ENCODE peak calls at places on chromosomes 13 and 19, in nine cellular contexts. E is stimulated activated CD4-positive, alpha-beta T cell treated with anti-CD3 and anti-CD28 coated beads, Interleukin-4, amount 100 ng/mL, for 24 hours; B is nucleus accumbens; N is NCI-H1105; L is breast epithelium; X is T-helper 9 cell; O is RWPE1; P is activated CD4-positive, alpha-beta T cell treated with anti-CD3 and anti-CD28 coated beads for 48 hours; G is hepatocyte. F is an unnamed sample.

GRCh38 chr19:14166448-14166847 is 30.1 kb upstream of the ASF1B start:
- DNase-seq in E (no peak), B (no peak), N (no peak), L (no peak), X (no peak), O (no peak), P (no peak), G (no peak), F (no peak)

GRCh38 chr19:24033962-24034342 is 53.0 kb upstream of the ZNF254 start:
- DNase-seq in E (peak), B (peak), N (peak), L (peak), X (peak), O (peak), P (peak), G (peak), F (peak)

GRCh38 chr19:2589441-2589840 is 113.1 kb downstream of the GNG7 start:
- DNase-seq in E (no peak), B (peak), N (no peak), L (no peak), X (no peak), O (no peak), P (no peak), G (no peak), F (no peak)

GRCh38 chr19:10214784-10215183 is 16.3 kb downstream of the S1PR2 start:
- DNase-seq in E (no peak), B (no peak), N (no peak), L (no peak), X (no peak), O (peak), P (no peak), G (no peak), F (peak)

GRCh38 chr13:43981091-43981490 is 101.4 kb downstream of the LACC1 start:
- DNase-seq in E (no peak), B (no peak), N (no peak), L (no peak), X (no peak), O (no peak), P (no peak), G (no peak), F (no peak)

GRCh38 chr13:112078216-112078615 is 11.3 kb downstream of the SOX1 start:
- DNase-seq in E (no peak), B (no peak), N (no peak), L (no peak), X (no peak), O (no peak), P (no peak), G (no peak), F (no peak)

GRCh38 chr19:13118424-13119193 is 545 bp downstream of the NACC1 start:
- DNase-seq in E (no peak), B (no peak), N (peak), L (no peak), X (no peak), O (peak), P (peak), G (peak), F (peak)

GRCh38 chr13:59677966-59678814 is 485.5 kb downstream of the DIAPH3 start:
- DNase-seq in E (no peak), B (no peak), N (peak), L (no peak), X (no peak), O (peak), P (no peak), G (peak), F (peak)

GRCh38 chr13:44646044-44646443 is 69.9 kb upstream of the TSC22D1 start:
- DNase-seq in E (no peak), B (no peak), N (no peak), L (no peak), X (no peak), O (no peak), P (no peak), G (no peak), F (no peak)

GRCh38 chr13:85816413-85816812 is 17.2 kb upstream of the SLITRK6 start:
- DNase-seq in E (no peak), B (no peak), N (no peak), L (no peak), X (no peak), O (peak), P (no peak), G (no peak), F (peak)

GRCh38 chr13:39047560-39047959 is 9.3 kb downstream of the NHLRC3 start:
- DNase-seq in E (no peak), B (no peak), N (no peak), L (no peak), X (no peak), O (no peak), P (no peak), G (peak), F (peak)

GRCh38 chr13:111049791-111050538 is 65.1 kb upstream of the ARHGEF7 start:
- DNase-seq in E (peak), B (peak), N (peak), L (no peak), X (no peak), O (peak), P (peak), G (peak), F (peak)

GRCh38 chr13:27978301-27978968 is 9.3 kb upstream of the CDX2 start:
- DNase-seq in E (no peak), B (no peak), N (no peak), L (no peak), X (no peak), O (no peak), P (no peak), G (peak), F (no peak)

GRCh38 chr19:18906605-18907519 is 10.9 kb upstream of the CERS1 start:
- DNase-seq in E (no peak), B (peak), N (no peak), L (no peak), X (no peak), O (no peak), P (no peak), G (peak), F (no peak)

GRCh38 chr13:94169783-94170513 is 309.5 kb downstream of the DCT start:
- DNase-seq in E (no peak), B (peak), N (no peak), L (peak), X (no peak), O (no peak), P (no peak), G (no peak), F (no peak)

GRCh38 chr19:14775855-14776254 is 2.5 kb downstream of the ADGRE2 start:
- DNase-seq in E (peak), B (no peak), N (no peak), L (no peak), X (no peak), O (no peak), P (no peak), G (no peak), F (no peak)

GRCh38 chr13:30863231-30863630 is 42.8 kb upstream of the MEDAG start:
- DNase-seq in E (no peak), B (no peak), N (no peak), L (no peak), X (no peak), O (no peak), P (no peak), G (no peak), F (no peak)

GRCh38 chr13:95492044-95492801 is 60.3 kb upstream of the CLDN10 start:
- DNase-seq in E (no peak), B (no peak), N (peak), L (no peak), X (no peak), O (no peak), P (no peak), G (peak), F (peak)

GRCh38 chr13:45773236-45773635 is 71.1 kb downstream of the CBY2 start:
- DNase-seq in E (no peak), B (no peak), N (no peak), L (no peak), X (no peak), O (peak), P (no peak), G (no peak), F (peak)

GRCh38 chr13:28047784-28048388 is 52.5 kb downstream of the FLT3 start:
- DNase-seq in E (no peak), B (no peak), N (no peak), L (no peak), X (no peak), O (peak), P (no peak), G (no peak), F (peak)

F was measured in epithelial cell of esophagus.